ENCODE peak calls at places on chromosomes 1 and 21, in seven cellular contexts. One of them, this sample, is unnamed.

GRCh38 chr21:16492892-16493291 is 763.1 kb downstream of the USP25 start:
- DNase-seq in tibial artery: no peak
- DNase-seq in osteoblast: no peak
- DNase-seq in body of pancreas: no peak
- DNase-seq in GM12865: peak; percentile 8
- DNase-seq in IMR-90: no peak
- DNase-seq in HCT116: no peak
- DNase-seq in this sample: no peak

GRCh38 chr1:58442114-58442513 is 104.4 kb downstream of the OMA1 start:
- DNase-seq in tibial artery: no peak
- DNase-seq in osteoblast: no peak
- DNase-seq in body of pancreas: no peak
- DNase-seq in GM12865: no peak
- DNase-seq in IMR-90: no peak
- DNase-seq in HCT116: no peak
- DNase-seq in this sample: no peak

GRCh38 chr1:102970496-102971078 is 137.7 kb downstream of the COL11A1 start:
- DNase-seq in tibial artery: no peak
- DNase-seq in osteoblast: peak; percentile 50
- DNase-seq in body of pancreas: no peak
- DNase-seq in GM12865: peak; percentile 70
- DNase-seq in IMR-90: peak; percentile 75
- DNase-seq in HCT116: peak; percentile 51
- DNase-seq in this sample: peak; percentile 6

GRCh38 chr1:30273021-30273325 is 450.4 kb downstream of the MATN1 start:
- DNase-seq in tibial artery: no peak
- DNase-seq in osteoblast: no peak
- DNase-seq in body of pancreas: no peak
- DNase-seq in GM12865: no peak
- DNase-seq in IMR-90: no peak
- DNase-seq in HCT116: no peak
- DNase-seq in this sample: no peak

GRCh38 chr1:29100487-29100886 is 23.2 kb downstream of the TMEM200B start:
- DNase-seq in tibial artery: no peak
- DNase-seq in osteoblast: no peak
- DNase-seq in body of pancreas: no peak
- DNase-seq in GM12865: no peak
- DNase-seq in IMR-90: no peak
- DNase-seq in HCT116: no peak
- DNase-seq in this sample: no peak

GRCh38 chr1:3459051-3459908 is 4.8 kb downstream of the ARHGEF16 start:
- DNase-seq in tibial artery: no peak
- DNase-seq in osteoblast: peak; percentile 86
- DNase-seq in body of pancreas: no peak
- DNase-seq in GM12865: no peak
- DNase-seq in IMR-90: no peak
- DNase-seq in HCT116: no peak
- DNase-seq in this sample: no peak

GRCh38 chr1:239811211-239811902 is 280.3 kb upstream of the FMN2 start:
- DNase-seq in tibial artery: no peak
- DNase-seq in osteoblast: no peak
- DNase-seq in body of pancreas: no peak
- DNase-seq in GM12865: no peak
- DNase-seq in IMR-90: no peak
- DNase-seq in HCT116: no peak
- DNase-seq in this sample: peak; percentile 32

GRCh38 chr1:154714638-154715037 is 106.7 kb upstream of the ADAR start:
- DNase-seq in tibial artery: peak; percentile 71
- DNase-seq in osteoblast: peak; percentile 71
- DNase-seq in body of pancreas: no peak
- DNase-seq in GM12865: no peak
- DNase-seq in IMR-90: peak; percentile 10
- DNase-seq in HCT116: no peak
- DNase-seq in this sample: peak; percentile 33

GRCh38 chr1:228735871-228736586 is 750 bp downstream of the RHOU start:
- DNase-seq in tibial artery: peak; percentile 72
- DNase-seq in osteoblast: peak; percentile 73
- DNase-seq in body of pancreas: peak; percentile 67
- DNase-seq in GM12865: no peak
- DNase-seq in IMR-90: peak; percentile 15
- DNase-seq in HCT116: peak; percentile 18
- DNase-seq in this sample: peak; percentile 23

GRCh38 chr1:168636200-168636599 is 59.8 kb downstream of the XCL1 start:
- DNase-seq in tibial artery: no peak
- DNase-seq in osteoblast: no peak
- DNase-seq in body of pancreas: no peak
- DNase-seq in GM12865: no peak
- DNase-seq in IMR-90: no peak
- DNase-seq in HCT116: no peak
- DNase-seq in this sample: no peak
- TF ChIP-seq CTCF in tibial artery: no peak
- TF ChIP-seq CTCF in osteoblast: peak; percentile 29
- TF ChIP-seq CTCF in body of pancreas: no peak
- TF ChIP-seq CTCF in GM12865: no peak
- TF ChIP-seq CTCF in IMR-90: no peak
- TF ChIP-seq CTCF in HCT116: peak; percentile 14
- TF ChIP-seq CTCF in this sample: no peak

GRCh38 chr1:41174170-41174569 is 67.9 kb downstream of the SCMH1 start:
- DNase-seq in tibial artery: no peak
- DNase-seq in osteoblast: no peak
- DNase-seq in body of pancreas: no peak
- DNase-seq in GM12865: no peak
- DNase-seq in IMR-90: no peak
- DNase-seq in HCT116: no peak
- DNase-seq in this sample: no peak
- TF ChIP-seq CTCF in tibial artery: no peak
- TF ChIP-seq CTCF in osteoblast: no peak
- TF ChIP-seq CTCF in body of pancreas: no peak
- TF ChIP-seq CTCF in GM12865: no peak
- TF ChIP-seq CTCF in IMR-90: no peak
- TF ChIP-seq CTCF in HCT116: no peak
- TF ChIP-seq CTCF in this sample: no peak

GRCh38 chr1:218431476-218431875 is 86.3 kb downstream of the TGFB2 start:
- DNase-seq in tibial artery: no peak
- DNase-seq in osteoblast: no peak
- DNase-seq in body of pancreas: no peak
- DNase-seq in GM12865: no peak
- DNase-seq in IMR-90: no peak
- DNase-seq in HCT116: no peak
- DNase-seq in this sample: no peak
- TF ChIP-seq CTCF in tibial artery: no peak
- TF ChIP-seq CTCF in osteoblast: no peak
- TF ChIP-seq CTCF in body of pancreas: no peak
- TF ChIP-seq CTCF in GM12865: no peak
- TF ChIP-seq CTCF in IMR-90: no peak
- TF ChIP-seq CTCF in HCT116: no peak
- TF ChIP-seq CTCF in this sample: no peak

GRCh38 chr1:207811920-207812720 is 60.3 kb downstream of the CD46 start:
- DNase-seq in tibial artery: peak; percentile 92
- DNase-seq in osteoblast: peak; percentile 81
- DNase-seq in body of pancreas: peak; percentile 80
- DNase-seq in GM12865: peak; percentile 38
- DNase-seq in IMR-90: peak; percentile 32
- DNase-seq in HCT116: no peak
- DNase-seq in this sample: no peak
- TF ChIP-seq CTCF in tibial artery: peak; percentile 47
- TF ChIP-seq CTCF in osteoblast: peak; percentile 54
- TF ChIP-seq CTCF in body of pancreas: no peak
- TF ChIP-seq CTCF in GM12865: peak; percentile 57
- TF ChIP-seq CTCF in IMR-90: peak; percentile 43
- TF ChIP-seq CTCF in HCT116: peak; percentile 48
- TF ChIP-seq CTCF in this sample: no peak

DNA sequence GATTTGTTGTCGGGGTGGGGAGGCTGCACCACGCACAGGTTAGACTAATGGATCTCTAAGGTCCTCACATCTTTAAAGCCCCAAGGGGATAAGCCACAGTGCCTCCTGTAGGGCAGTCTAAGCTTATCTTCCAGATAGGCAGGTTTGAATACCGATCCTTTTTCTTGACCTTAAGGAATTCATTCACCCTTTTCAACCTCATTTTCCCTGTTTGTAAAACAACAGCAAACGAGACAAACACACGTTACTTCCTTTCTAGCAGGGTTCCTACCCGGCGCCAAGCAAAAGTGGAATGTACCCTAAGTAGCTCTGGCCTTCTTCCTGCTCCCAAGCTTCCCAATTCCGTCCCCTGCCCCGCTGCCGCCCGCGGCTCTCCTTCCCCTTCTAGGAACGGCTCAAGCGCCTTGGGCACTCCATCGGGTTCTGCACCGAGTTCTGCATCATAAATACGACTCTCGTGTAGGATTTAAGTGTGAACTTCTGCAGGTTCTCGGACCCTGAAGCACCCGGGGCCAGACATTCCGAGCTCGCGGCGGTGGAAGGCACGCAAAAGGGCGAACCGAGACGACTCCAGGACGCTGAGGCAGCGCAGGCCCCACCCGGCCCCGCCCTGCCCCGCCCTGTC is 548 bp upstream of the CDC20 start:
- DNase-seq in tibial artery: no peak
- DNase-seq in osteoblast: no peak
- DNase-seq in body of pancreas: peak; percentile 32
- DNase-seq in GM12865: peak; percentile 76
- DNase-seq in IMR-90: peak; percentile 37
- DNase-seq in HCT116: peak; percentile 49
- DNase-seq in this sample: peak; percentile 45
- TF ChIP-seq CTCF in tibial artery: no peak
- TF ChIP-seq CTCF in osteoblast: peak; percentile 41
- TF ChIP-seq CTCF in body of pancreas: peak; percentile 3
- TF ChIP-seq CTCF in GM12865: peak; percentile 45
- TF ChIP-seq CTCF in IMR-90: peak; percentile 46
- TF ChIP-seq CTCF in HCT116: peak; percentile 71
- TF ChIP-seq CTCF in this sample: peak; percentile 25

GRCh38 chr1:234753979-234754378 is 144.0 kb upstream of the IRF2BP2 start:
- DNase-seq in tibial artery: no peak
- DNase-seq in osteoblast: no peak
- DNase-seq in body of pancreas: no peak
- DNase-seq in GM12865: no peak
- DNase-seq in IMR-90: no peak
- DNase-seq in HCT116: no peak
- DNase-seq in this sample: no peak

GRCh38 chr1:234752927-234753326 is 142.9 kb upstream of the IRF2BP2 start:
- DNase-seq in tibial artery: no peak
- DNase-seq in osteoblast: no peak
- DNase-seq in body of pancreas: no peak
- DNase-seq in GM12865: no peak
- DNase-seq in IMR-90: no peak
- DNase-seq in HCT116: no peak
- DNase-seq in this sample: no peak

GRCh38 chr1:234756066-234756783 is 146.2 kb upstream of the IRF2BP2 start:
- DNase-seq in tibial artery: peak; percentile 29
- DNase-seq in osteoblast: no peak
- DNase-seq in body of pancreas: no peak
- DNase-seq in GM12865: no peak
- DNase-seq in IMR-90: peak; percentile 37
- DNase-seq in HCT116: no peak
- DNase-seq in this sample: peak; percentile 45

GRCh38 chr1:234756857-234757256 is 146.9 kb upstream of the IRF2BP2 start:
- DNase-seq in tibial artery: no peak
- DNase-seq in osteoblast: no peak
- DNase-seq in body of pancreas: no peak
- DNase-seq in GM12865: no peak
- DNase-seq in IMR-90: no peak
- DNase-seq in HCT116: no peak
- DNase-seq in this sample: no peak

DNA sequence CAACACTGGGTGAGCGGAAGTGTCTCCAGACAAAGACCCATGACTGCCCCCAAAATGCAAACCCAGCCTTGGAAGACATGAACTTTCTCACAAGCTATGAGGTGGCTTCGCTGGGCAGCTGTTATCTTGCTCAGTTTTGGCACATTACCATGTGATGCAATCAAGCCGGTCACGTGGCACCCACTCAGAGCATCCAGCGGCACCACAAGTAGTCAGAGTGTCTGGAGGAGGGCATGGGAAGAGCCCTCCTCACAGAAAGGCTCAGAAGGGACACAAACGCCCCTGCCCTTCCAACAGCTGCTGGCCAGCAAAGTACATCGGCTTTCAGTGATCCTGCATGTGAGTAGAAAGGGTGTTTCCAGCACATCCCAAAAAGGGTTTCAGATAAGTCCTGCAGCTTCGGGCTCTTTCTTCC is 145.5 kb upstream of the IRF2BP2 start:
- DNase-seq in tibial artery: peak; percentile 91
- DNase-seq in osteoblast: peak; percentile 91
- DNase-seq in body of pancreas: peak; percentile 78
- DNase-seq in GM12865: no peak
- DNase-seq in IMR-90: peak; percentile 95
- DNase-seq in HCT116: no peak
- DNase-seq in this sample: no peak
- TF ChIP-seq CTCF in tibial artery: no peak
- TF ChIP-seq CTCF in osteoblast: no peak
- TF ChIP-seq CTCF in body of pancreas: no peak
- TF ChIP-seq CTCF in GM12865: no peak
- TF ChIP-seq CTCF in IMR-90: no peak
- TF ChIP-seq CTCF in HCT116: no peak
- TF ChIP-seq CTCF in this sample: no peak

DNA sequence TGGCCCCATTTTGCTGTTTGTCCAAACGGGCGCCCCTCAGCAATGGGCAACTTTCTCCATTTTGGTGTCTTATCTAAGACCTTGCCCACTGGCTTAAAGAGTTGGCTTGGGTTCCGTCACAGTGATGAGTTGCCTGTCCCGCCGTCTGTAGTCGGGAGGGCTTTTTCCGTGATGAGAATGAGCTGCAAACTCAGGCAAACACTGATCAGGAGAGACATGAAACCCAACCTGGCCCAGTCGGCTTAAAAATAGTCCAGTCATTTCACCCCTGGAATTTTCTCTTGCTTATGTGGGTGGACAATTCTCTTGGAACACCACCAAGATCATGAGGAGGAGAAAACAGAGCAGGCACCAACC is 79.3 kb downstream of the ST6GALNAC3 start:
- DNase-seq in tibial artery: no peak
- DNase-seq in osteoblast: no peak
- DNase-seq in body of pancreas: no peak
- DNase-seq in GM12865: no peak
- DNase-seq in IMR-90: no peak
- DNase-seq in HCT116: no peak
- DNase-seq in this sample: peak; percentile 2
- TF ChIP-seq CTCF in tibial artery: no peak
- TF ChIP-seq CTCF in osteoblast: no peak
- TF ChIP-seq CTCF in body of pancreas: no peak
- TF ChIP-seq CTCF in GM12865: no peak
- TF ChIP-seq CTCF in IMR-90: no peak
- TF ChIP-seq CTCF in HCT116: no peak
- TF ChIP-seq CTCF in this sample: no peak

GRCh38 chr1:246506785-246507639 is at the start of gene SMYD3:
- DNase-seq in tibial artery: no peak
- DNase-seq in osteoblast: peak; percentile 99
- DNase-seq in body of pancreas: peak; percentile 72
- DNase-seq in GM12865: peak; percentile 88
- DNase-seq in IMR-90: peak; percentile 66
- DNase-seq in HCT116: peak; percentile 40
- DNase-seq in this sample: peak; percentile 75
- TF ChIP-seq CTCF in tibial artery: no peak
- TF ChIP-seq CTCF in osteoblast: no peak
- TF ChIP-seq CTCF in body of pancreas: no peak
- TF ChIP-seq CTCF in GM12865: no peak
- TF ChIP-seq CTCF in IMR-90: peak; percentile 21
- TF ChIP-seq CTCF in HCT116: no peak
- TF ChIP-seq CTCF in this sample: no peak

GRCh38 chr1:92623187-92623778 is 136.6 kb upstream of the GFI1 start:
- DNase-seq in tibial artery: no peak
- DNase-seq in osteoblast: no peak
- DNase-seq in body of pancreas: no peak
- DNase-seq in GM12865: peak; percentile 21
- DNase-seq in IMR-90: peak; percentile 12
- DNase-seq in HCT116: peak; percentile 1
- DNase-seq in this sample: no peak

GRCh38 chr1:92619466-92620189 is 132.9 kb upstream of the GFI1 start:
- DNase-seq in tibial artery: no peak
- DNase-seq in osteoblast: no peak
- DNase-seq in body of pancreas: no peak
- DNase-seq in GM12865: no peak
- DNase-seq in IMR-90: no peak
- DNase-seq in HCT116: no peak
- DNase-seq in this sample: no peak
- TF ChIP-seq CTCF in tibial artery: no peak
- TF ChIP-seq CTCF in osteoblast: no peak
- TF ChIP-seq CTCF in body of pancreas: no peak
- TF ChIP-seq CTCF in GM12865: no peak
- TF ChIP-seq CTCF in IMR-90: no peak
- TF ChIP-seq CTCF in HCT116: no peak
- TF ChIP-seq CTCF in this sample: no peak

This sample was measured in activated CD8-positive, alpha-beta T cell treated with anti-CD3 and anti-CD28 coated beads for 36 hours.